ENCODE peak calls at places on chromosomes 11 and 22, in nine cellular contexts. Q is astrocyte; X is NCI-H2029 treated with DMSO at 0.1 percent for 48 hours; E is NCI-H69; B is Kasumi-1; R is stimulated activated CD4-positive, alpha-beta T cell treated with anti-CD3 and anti-CD28 coated beads, Interleukin-1b, Interleukin-23, amount 100 ng/mL, for 1 hour; O is GM10248; V is EL; P is fibroblast of the conjunctiva. Y is an unnamed sample.

GRCh38 chr11:127445476-127445875 is 444.9 kb upstream of the KIRREL3 start:
- DNase-seq in V (no peak), P (no peak), Q (no peak), R (no peak), B (no peak), X (no peak), O (no peak), E (peak; percentile 34), Y (no peak)

GRCh38 chr22:41833369-41834004 is 582 bp downstream of the SREBF2 start:
- DNase-seq in R (no peak), O (peak; percentile 41), Q (no peak), P (no peak), V (peak; percentile 37), E (peak; percentile 85), X (no peak), B (peak; percentile 24), Y (no peak)

GRCh38 chr11:35288817-35289541 is 130.4 kb downstream of the SLC1A2 start:
- DNase-seq in P (no peak), R (no peak), V (peak; percentile 89), E (no peak), B (no peak), X (no peak), Q (peak; percentile 83), O (no peak), Y (no peak)

GRCh38 chr11:117840881-117841581 is 16.5 kb upstream of the FXYD2 start:
- DNase-seq in B (no peak), V (no peak), E (no peak), X (no peak), P (no peak), R (no peak), O (no peak), Q (no peak), Y (no peak)

GRCh38 chr11:131279685-131280084 is 90.7 kb upstream of the NTM start:
- DNase-seq in P (no peak), Q (no peak), X (no peak), B (no peak), O (no peak), V (no peak), R (no peak), E (no peak), Y (no peak)

GRCh38 chr11:43516316-43516820 is 157.6 kb downstream of the TTC17 start:
- DNase-seq in X (no peak), E (peak; percentile 29), B (no peak), V (no peak), P (no peak), O (no peak), Q (no peak), R (no peak), Y (no peak)

GRCh38 chr11:69450064-69450856 is 31.2 kb upstream of the LINC01488 start:
- DNase-seq in B (no peak), E (no peak), Q (no peak), R (no peak), P (no peak), V (no peak), X (no peak), O (no peak), Y (peak; percentile 72)

GRCh38 chr11:68495872-68496271 is 35.3 kb downstream of the PPP6R3 start:
- DNase-seq in P (no peak), R (no peak), Q (no peak), B (no peak), O (no peak), X (no peak), V (no peak), E (no peak), Y (no peak)

GRCh38 chr11:58784995-58785394 is 53.3 kb upstream of the GLYAT start:
- DNase-seq in V (no peak), Q (no peak), R (no peak), P (no peak), O (no peak), X (no peak), B (no peak), E (no peak), Y (no peak)

GRCh38 chr11:86152006-86152862 is 83.3 kb upstream of the PICALM start:
- DNase-seq in E (no peak), O (no peak), R (no peak), Q (peak; percentile 89), P (no peak), V (peak; percentile 65), X (no peak), B (no peak), Y (peak; percentile 63)

GRCh38 chr22:38032681-38033521 is 24.3 kb upstream of the PICK1 start:
- DNase-seq in P (peak; percentile 41), B (no peak), O (no peak), Q (peak; percentile 64), R (no peak), X (no peak), V (peak; percentile 88), E (peak; percentile 81), Y (no peak)

GRCh38 chr22:41681616-41682015 is 7.1 kb downstream of the SNU13 start:
- DNase-seq in E (peak; percentile 29), V (no peak), Q (no peak), R (no peak), B (no peak), X (no peak), P (no peak), O (no peak), Y (no peak)

GRCh38 chr11:93288767-93289166 is 41.8 kb upstream of the DEUP1 start:
- DNase-seq in E (no peak), Q (no peak), B (no peak), X (no peak), P (no peak), V (no peak), O (no peak), R (no peak), Y (no peak)

GRCh38 chr11:2523821-2524391 is 79.1 kb downstream of the KCNQ1 start:
- DNase-seq in X (no peak), Q (no peak), O (no peak), E (no peak), P (no peak), B (no peak), R (no peak), V (no peak), Y (no peak)

GRCh38 chr11:72072348-72072747 is 8.0 kb downstream of the NUMA1 start:
- DNase-seq in E (no peak), O (no peak), R (no peak), X (no peak), B (no peak), P (peak; percentile 48), Q (peak; percentile 85), V (peak; percentile 87), Y (peak; percentile 83)

GRCh38 chr11:76806131-76806530 is 23.0 kb downstream of the TSKU start:
- DNase-seq in R (no peak), E (no peak), O (no peak), P (no peak), V (no peak), B (no peak), Q (no peak), X (no peak), Y (no peak)

GRCh38 chr11:119474682-119475596 is 52.0 kb upstream of the THY1 start:
- DNase-seq in X (peak; percentile 45), V (peak; percentile 75), R (peak; percentile 16), O (peak; percentile 71), Q (peak; percentile 76), P (peak; percentile 69), B (peak; percentile 82), E (peak; percentile 73), Y (peak; percentile 57)

GRCh38 chr11:2316169-2316962 is 14.6 kb downstream of the TSPAN32 start:
- DNase-seq in X (no peak), Q (no peak), V (no peak), B (no peak), E (no peak), P (no peak), O (no peak), R (no peak), Y (no peak)

GRCh38 chr11:111391328-111392124 is 12.5 kb upstream of the POU2AF1 start:
- DNase-seq in O (no peak), V (no peak), P (no peak), R (no peak), X (no peak), Q (no peak), E (no peak), B (no peak), Y (no peak)

GRCh38 chr11:119592642-119593041 is 136.4 kb downstream of the NECTIN1 start:
- DNase-seq in X (no peak), Q (no peak), B (no peak), E (no peak), R (no peak), O (no peak), P (no peak), V (no peak), Y (no peak)

GRCh38 chr11:74689666-74690065 is 41.6 kb downstream of the CHRDL2 start:
- DNase-seq in R (no peak), O (no peak), E (no peak), P (peak; percentile 33), V (peak; percentile 35), X (no peak), Q (peak; percentile 36), B (no peak), Y (no peak)

GRCh38 chr11:111349191-111349695 is 29.8 kb downstream of the POU2AF1 start:
- DNase-seq in E (no peak), P (no peak), X (no peak), V (no peak), O (no peak), Q (no peak), R (no peak), B (no peak), Y (no peak)

GRCh38 chr11:31819533-31820437 is 8.7 kb upstream of the PAX6 start:
- DNase-seq in P (no peak), E (no peak), O (peak; percentile 13), R (no peak), B (no peak), V (no peak), Q (no peak), X (no peak), Y (no peak)

GRCh38 chr11:78688460-78688859 is 113.8 kb upstream of the NARS2 start:
- DNase-seq in P (no peak), O (no peak), B (no peak), V (no peak), X (no peak), E (no peak), Q (no peak), R (no peak), Y (no peak)

GRCh38 chr11:111905391-111905790 is 6.2 kb downstream of the CRYAB start:
- DNase-seq in Q (no peak), E (no peak), P (no peak), R (no peak), X (no peak), V (no peak), B (no peak), O (no peak), Y (no peak)

GRCh38 chr11:14029971-14030531 is 67.5 kb downstream of the SPON1 start:
- DNase-seq in B (no peak), R (no peak), V (peak; percentile 47), Q (peak; percentile 74), O (no peak), E (peak; percentile 94), P (peak; percentile 36), X (peak; percentile 92), Y (peak; percentile 19)

GRCh38 chr22:19879996-19880785 is 25.5 kb upstream of the GNB1L start:
- DNase-seq in X (no peak), Q (no peak), V (no peak), O (no peak), B (no peak), E (no peak), R (no peak), P (no peak), Y (peak; percentile 40)

GRCh38 chr22:39120983-39121382 is 23.9 kb downstream of the APOBEC3H start:
- DNase-seq in Q (no peak), R (no peak), B (no peak), V (no peak), P (no peak), X (no peak), O (no peak), E (no peak), Y (no peak)

GRCh38 chr11:118914178-118914918 is 11.4 kb downstream of the BCL9L start:
- DNase-seq in R (no peak), X (no peak), O (no peak), B (no peak), Q (peak; percentile 17), V (no peak), E (peak; percentile 86), P (no peak), Y (no peak)

GRCh38 chr22:39144101-39144815 is 8.2 kb downstream of the CBX7 start:
- DNase-seq in Q (peak; percentile 33), E (peak; percentile 53), P (peak; percentile 10), O (peak; percentile 77), R (no peak), V (peak; percentile 59), X (no peak), B (peak; percentile 55), Y (peak; percentile 14)

Y was measured in dermis microvascular lymphatic vessel endothelial cell.